ENCODE peak calls at places on chromosomes 12 and 14, in eight cellular contexts. H is NCI-H2081, W is ELF-1, V is EL, L is GOT3, C is DMS 273 treated with DMSO at 0.1 percent for 48 hours, Z is iris pigment epithelial cell, S is GM13977. R is an unnamed sample.

GRCh38 chr12:47585507-47585906 is 120.3 kb downstream of the RPAP3 start:
- DNase-seq in S (no peak), V (no peak), W (no peak), Z (no peak), H (no peak), L (no peak), C (no peak), R (no peak)

GRCh38 chr14:104822821-104823615 is 22.1 kb downstream of the ZBTB42 start:
- DNase-seq in Z (no peak), S (no peak), W (no peak), V (no peak), H (no peak), L (no peak), C (no peak), R (peak)

GRCh38 chr14:103656031-103656757 is 27.2 kb downstream of the KLC1 start:
- DNase-seq in W (no peak), H (no peak), C (no peak), S (no peak), V (no peak), L (no peak), Z (peak), R (no peak)

GRCh38 chr14:65486856-65487255 is 74.3 kb downstream of the FUT8 start:
- DNase-seq in S (no peak), C (no peak), Z (peak), V (no peak), W (no peak), L (no peak), H (no peak), R (no peak)

GRCh38 chr12:15131462-15131861 is 89.8 kb downstream of the RERG start:
- DNase-seq in V (peak), C (peak), S (no peak), L (no peak), Z (peak), W (no peak), H (no peak), R (no peak)

GRCh38 chr12:77042834-77043233 is 22.5 kb downstream of the E2F7 start:
- DNase-seq in L (no peak), V (no peak), Z (no peak), W (no peak), H (no peak), S (no peak), C (no peak), R (no peak)

GRCh38 chr12:127257366-127257935 is 1009.5 kb upstream of the TMEM132C start:
- DNase-seq in C (no peak), Z (peak), W (no peak), H (no peak), L (no peak), V (peak), S (no peak), R (no peak)

GRCh38 chr12:12387521-12387920 is 30.6 kb downstream of the BORCS5 start:
- DNase-seq in C (no peak), H (no peak), L (no peak), V (peak), S (no peak), Z (peak), W (no peak), R (no peak)

GRCh38 chr14:41362134-41362533 is 244.5 kb upstream of the LRFN5 start:
- DNase-seq in W (no peak), V (no peak), S (no peak), Z (no peak), H (no peak), C (no peak), L (no peak), R (no peak)

GRCh38 chr12:52543985-52544888 is 8.7 kb downstream of the KRT71 start:
- DNase-seq in S (no peak), C (no peak), Z (no peak), H (no peak), L (no peak), W (no peak), V (no peak), R (no peak)

GRCh38 chr12:40105265-40105514 is 691 bp downstream of the SLC2A13 start:
- DNase-seq in S (no peak), H (no peak), L (peak), Z (peak), W (no peak), C (no peak), V (no peak), R (peak)

GRCh38 chr12:12804432-12804886 is 8.7 kb upstream of the DDX47 start:
- DNase-seq in L (no peak), H (no peak), Z (peak), C (no peak), W (no peak), V (peak), S (no peak), R (no peak)

GRCh38 chr14:61887628-61888027 is 125.4 kb downstream of the SNAPC1 start:
- DNase-seq in L (no peak), H (no peak), S (no peak), C (no peak), W (no peak), Z (peak), V (no peak), R (no peak)

GRCh38 chr12:67161322-67161918 is 107.7 kb upstream of the CAND1 start:
- DNase-seq in S (peak), C (no peak), V (peak), Z (peak), H (peak), W (no peak), L (no peak), R (peak)

GRCh38 chr12:8156845-8157244 is at the start of gene ZNF705A:
- DNase-seq in H (no peak), C (no peak), S (no peak), V (peak), Z (peak), L (no peak), W (no peak), R (no peak)

GRCh38 chr14:90475298-90475697 is 78.5 kb downstream of the CALM1 start:
- DNase-seq in V (no peak), L (no peak), S (no peak), H (no peak), Z (no peak), W (no peak), C (no peak), R (no peak)

GRCh38 chr14:62364161-62364560 is 601.9 kb downstream of the SNAPC1 start:
- DNase-seq in W (no peak), L (no peak), C (no peak), H (no peak), S (no peak), V (no peak), Z (peak), R (no peak)

GRCh38 chr12:27732281-27732680 is 21.6 kb downstream of the MRPS35 start:
- DNase-seq in S (no peak), L (no peak), W (no peak), Z (no peak), H (no peak), V (peak), C (no peak), R (no peak)

GRCh38 chr12:113980537-113981337 is 14.6 kb upstream of the RBM19 start:
- DNase-seq in V (peak), Z (peak), S (peak), C (peak), L (no peak), W (peak), H (peak), R (peak)

GRCh38 chr12:57216931-57217871 is 607 bp downstream of the NXPH4 start:
- DNase-seq in S (no peak), W (peak), Z (peak), L (no peak), H (no peak), C (no peak), V (peak), R (no peak)

GRCh38 chr12:1927751-1928351 is 9.4 kb upstream of the CACNA2D4 start:
- DNase-seq in C (no peak), L (no peak), H (no peak), Z (no peak), W (peak), V (no peak), S (no peak), R (peak)

GRCh38 chr14:100083706-100084105 is 18.5 kb downstream of the EVL start:
- DNase-seq in Z (peak), L (no peak), S (no peak), W (no peak), V (no peak), H (no peak), C (no peak), R (no peak)

GRCh38 chr14:76901171-76902055 is 75.2 kb downstream of the LRRC74A start:
- DNase-seq in C (no peak), H (no peak), W (peak), L (no peak), S (no peak), V (peak), Z (no peak), R (no peak)

GRCh38 chr14:74326369-74327152 is 21.7 kb upstream of the VRTN start:
- DNase-seq in W (peak), V (no peak), Z (no peak), H (peak), L (no peak), C (no peak), S (no peak), R (no peak)

GRCh38 chr14:59107819-59108218 is 80.6 kb upstream of the DAAM1 start:
- DNase-seq in S (no peak), Z (no peak), L (no peak), W (no peak), C (no peak), V (peak), H (no peak), R (no peak)

GRCh38 chr14:99277534-99277933 is 5.5 kb upstream of the BCL11B start:
- DNase-seq in S (no peak), W (no peak), V (no peak), Z (no peak), H (no peak), L (no peak), C (no peak), R (no peak)

GRCh38 chr12:124632510-124632909 is 65.1 kb upstream of the NCOR2 start:
- DNase-seq in Z (no peak), V (no peak), H (peak), C (no peak), W (peak), S (no peak), L (no peak), R (no peak)

GRCh38 chr12:102369876-102370275 is 110.5 kb downstream of the IGF1 start:
- DNase-seq in V (no peak), C (no peak), S (no peak), H (no peak), W (no peak), L (no peak), Z (no peak), R (no peak)

GRCh38 chr12:106090586-106091411 is 48.0 kb downstream of the NUAK1 start:
- DNase-seq in C (no peak), V (peak), S (no peak), Z (peak), W (no peak), H (no peak), L (no peak), R (peak)

GRCh38 chr14:20630340-20631022 is 11.0 kb downstream of the OR6S1 start:
- DNase-seq in H (peak), L (no peak), Z (peak), C (peak), W (peak), V (peak), S (peak), R (no peak)

GRCh38 chr12:68336754-68337343 is 4.7 kb upstream of the MDM1 start:
- DNase-seq in L (no peak), W (peak), Z (no peak), C (no peak), S (no peak), V (no peak), H (peak), R (no peak)

GRCh38 chr14:100297320-100298300 is 8.6 kb downstream of the SLC25A29 start:
- DNase-seq in V (peak), H (no peak), W (peak), Z (peak), L (no peak), C (no peak), S (peak), R (peak)

GRCh38 chr12:56866493-56866892 is 67.7 kb downstream of the SDR9C7 start:
- DNase-seq in H (no peak), C (no peak), S (no peak), W (no peak), V (no peak), L (no peak), Z (no peak), R (no peak)

GRCh38 chr14:80621701-80622100 is 319.8 kb downstream of the CEP128 start:
- DNase-seq in L (no peak), W (no peak), S (no peak), V (peak), Z (peak), H (no peak), C (peak), R (no peak)